ENCODE peak calls at places on chromosomes 4 and X, in ten cellular contexts. P is KBM-7; W is HTR-8/SVneo; M is GM04503; T is RWPE1; C is activated CD8-positive, alpha-beta memory T cell treated with anti-CD3 and anti-CD28 coated beads for 4 hours; N is H7; R is activated CD4-positive, alpha-beta T cell treated with anti-CD3 and anti-CD28 coated beads, Interleukin-2, amount 10 ng/mL, durations not matched to agents 7 days and 5 days; X is RPMI7951; I is iris pigment epithelial cell. L is an unnamed sample.

GRCh38 chr4:7101692-7102515 is 34.0 kb upstream of the GRPEL1 start:
- DNase-seq in P (peak), W (peak), M (no peak), T (peak), C (peak), N (peak), R (peak), X (peak), I (peak), L (peak)

GRCh38 chr4:162164881-162165528 is 1.2 kb upstream of the FSTL5 start:
- DNase-seq in P (no peak), W (no peak), M (no peak), T (peak), C (no peak), N (no peak), R (no peak), X (no peak), I (peak), L (no peak)

GRCh38 chrX:40100141-40100536 is 2.4 kb upstream of the BCOR start:
- DNase-seq in P (peak), W (no peak), M (no peak), T (no peak), C (no peak), N (peak), R (no peak), X (peak), I (peak), L (peak)

GRCh38 chrX:103793541-103793932 is 16.9 kb downstream of the PLP1 start:
- DNase-seq in P (no peak), W (no peak), M (no peak), T (no peak), C (no peak), N (no peak), R (no peak), X (peak), I (no peak), L (no peak)

GRCh38 chrX:9745417-9746115 is 20.1 kb downstream of the GPR143 start:
- DNase-seq in P (peak), W (no peak), M (no peak), T (peak), C (no peak), N (no peak), R (peak), X (peak), I (peak), L (peak)

GRCh38 chr4:101315041-101315440 is 32.3 kb downstream of the PPP3CA start:
- DNase-seq in P (no peak), W (no peak), M (no peak), T (no peak), C (no peak), N (no peak), R (no peak), X (no peak), I (no peak), L (no peak)

GRCh38 chrX:153473126-153473525 is 2.8 kb upstream of the HAUS7 start:
- DNase-seq in P (no peak), W (no peak), M (no peak), T (no peak), C (no peak), N (no peak), R (no peak), X (no peak), I (no peak), L (no peak)

GRCh38 chrX:112636288-112636687 is 43.5 kb downstream of the LHFPL1 start:
- DNase-seq in P (no peak), W (no peak), M (no peak), T (no peak), C (no peak), N (no peak), R (no peak), X (no peak), I (peak), L (no peak)

GRCh38 chr4:105145913-105146285 is 777 bp upstream of the TET2 start:
- DNase-seq in P (peak), W (no peak), M (no peak), T (no peak), C (peak), N (no peak), R (peak), X (no peak), I (no peak), L (no peak)

GRCh38 chr4:41281038-41281634 is 24.4 kb downstream of the UCHL1 start:
- DNase-seq in P (peak), W (peak), M (peak), T (peak), C (no peak), N (peak), R (peak), X (peak), I (peak), L (no peak)

L was measured in GF-D8.